ENCODE peak calls at places on chromosomes 16 and 17, in nine cellular contexts. One of them, this sample, is unnamed.

GRCh38 chr16:31145398-31145990 is 4.4 kb downstream of the PRSS36 start:
- DNase-seq in fibroblast of pulmonary artery: no peak
- DNase-seq in AG10803: no peak
- DNase-seq in endothelial cell of umbilical vein: no peak
- DNase-seq in CD8-positive, alpha-beta T cell: no peak
- DNase-seq in fibroblast of lung: no peak
- DNase-seq in HFFc6: no peak
- DNase-seq in AG09319: no peak
- DNase-seq in cardiac muscle cell: no peak
- DNase-seq in this sample: no peak

GRCh38 chr16:11016993-11017392 is 72.6 kb downstream of the CLEC16A start:
- DNase-seq in fibroblast of pulmonary artery: peak
- DNase-seq in AG10803: peak
- DNase-seq in endothelial cell of umbilical vein: peak
- DNase-seq in CD8-positive, alpha-beta T cell: peak
- DNase-seq in fibroblast of lung: peak
- DNase-seq in HFFc6: peak
- DNase-seq in AG09319: no peak
- DNase-seq in cardiac muscle cell: no peak
- DNase-seq in this sample: no peak

GRCh38 chr17:3911271-3912053 is 4.8 kb downstream of the P2RX1 start:
- DNase-seq in fibroblast of pulmonary artery: no peak
- DNase-seq in AG10803: no peak
- DNase-seq in endothelial cell of umbilical vein: no peak
- DNase-seq in CD8-positive, alpha-beta T cell: peak
- DNase-seq in fibroblast of lung: no peak
- DNase-seq in HFFc6: no peak
- DNase-seq in AG09319: no peak
- DNase-seq in cardiac muscle cell: no peak
- DNase-seq in this sample: no peak

GRCh38 chr17:72467841-72468653 is 347.2 kb downstream of the SOX9 start:
- DNase-seq in fibroblast of pulmonary artery: peak
- DNase-seq in AG10803: peak
- DNase-seq in endothelial cell of umbilical vein: no peak
- DNase-seq in CD8-positive, alpha-beta T cell: no peak
- DNase-seq in fibroblast of lung: peak
- DNase-seq in HFFc6: no peak
- DNase-seq in AG09319: peak
- DNase-seq in cardiac muscle cell: no peak
- DNase-seq in this sample: no peak

GRCh38 chr16:17827313-17827712 is 356.6 kb upstream of the XYLT1 start:
- DNase-seq in fibroblast of pulmonary artery: peak
- DNase-seq in AG10803: peak
- DNase-seq in endothelial cell of umbilical vein: no peak
- DNase-seq in CD8-positive, alpha-beta T cell: no peak
- DNase-seq in fibroblast of lung: peak
- DNase-seq in HFFc6: peak
- DNase-seq in AG09319: no peak
- DNase-seq in cardiac muscle cell: no peak
- DNase-seq in this sample: no peak

GRCh38 chr16:67842509-67843342 is 606 bp downstream of the THAP11 start:
- DNase-seq in fibroblast of pulmonary artery: peak
- DNase-seq in AG10803: peak
- DNase-seq in endothelial cell of umbilical vein: peak
- DNase-seq in CD8-positive, alpha-beta T cell: peak
- DNase-seq in fibroblast of lung: peak
- DNase-seq in HFFc6: peak
- DNase-seq in AG09319: no peak
- DNase-seq in cardiac muscle cell: peak
- DNase-seq in this sample: no peak

GRCh38 chr17:50094753-50095616 is at the start of gene PDK2:
- DNase-seq in fibroblast of pulmonary artery: peak
- DNase-seq in AG10803: peak
- DNase-seq in endothelial cell of umbilical vein: peak
- DNase-seq in CD8-positive, alpha-beta T cell: peak
- DNase-seq in fibroblast of lung: peak
- DNase-seq in HFFc6: peak
- DNase-seq in AG09319: peak
- DNase-seq in cardiac muscle cell: peak
- DNase-seq in this sample: peak

GRCh38 chr16:57185446-57185944 is 344 bp downstream of the PSME3IP1 start:
- DNase-seq in fibroblast of pulmonary artery: peak
- DNase-seq in AG10803: peak
- DNase-seq in endothelial cell of umbilical vein: no peak
- DNase-seq in CD8-positive, alpha-beta T cell: no peak
- DNase-seq in fibroblast of lung: peak
- DNase-seq in HFFc6: peak
- DNase-seq in AG09319: no peak
- DNase-seq in cardiac muscle cell: peak
- DNase-seq in this sample: peak

GRCh38 chr17:80822700-80823410 is 168.8 kb upstream of the CHMP6 start:
- DNase-seq in fibroblast of pulmonary artery: no peak
- DNase-seq in AG10803: no peak
- DNase-seq in endothelial cell of umbilical vein: no peak
- DNase-seq in CD8-positive, alpha-beta T cell: no peak
- DNase-seq in fibroblast of lung: no peak
- DNase-seq in HFFc6: no peak
- DNase-seq in AG09319: no peak
- DNase-seq in cardiac muscle cell: no peak
- DNase-seq in this sample: peak

GRCh38 chr17:77875881-77876509 is 82.5 kb upstream of the TNRC6C start:
- DNase-seq in fibroblast of pulmonary artery: no peak
- DNase-seq in AG10803: peak
- DNase-seq in endothelial cell of umbilical vein: no peak
- DNase-seq in CD8-positive, alpha-beta T cell: no peak
- DNase-seq in fibroblast of lung: no peak
- DNase-seq in HFFc6: peak
- DNase-seq in AG09319: no peak
- DNase-seq in cardiac muscle cell: no peak
- DNase-seq in this sample: no peak

GRCh38 chr16:89168381-89169189 is 3.0 kb upstream of the CDH15 start:
- DNase-seq in fibroblast of pulmonary artery: peak
- DNase-seq in AG10803: no peak
- DNase-seq in endothelial cell of umbilical vein: no peak
- DNase-seq in CD8-positive, alpha-beta T cell: no peak
- DNase-seq in fibroblast of lung: no peak
- DNase-seq in HFFc6: no peak
- DNase-seq in AG09319: no peak
- DNase-seq in cardiac muscle cell: no peak
- DNase-seq in this sample: no peak
- TF ChIP-seq CTCF in fibroblast of pulmonary artery: peak
- TF ChIP-seq CTCF in AG10803: no peak
- TF ChIP-seq CTCF in endothelial cell of umbilical vein: no peak
- TF ChIP-seq CTCF in CD8-positive, alpha-beta T cell: no peak
- TF ChIP-seq CTCF in fibroblast of lung: peak
- TF ChIP-seq CTCF in HFFc6: peak
- TF ChIP-seq CTCF in AG09319: no peak
- TF ChIP-seq CTCF in cardiac muscle cell: no peak
- TF ChIP-seq CTCF in this sample: no peak

DNA sequence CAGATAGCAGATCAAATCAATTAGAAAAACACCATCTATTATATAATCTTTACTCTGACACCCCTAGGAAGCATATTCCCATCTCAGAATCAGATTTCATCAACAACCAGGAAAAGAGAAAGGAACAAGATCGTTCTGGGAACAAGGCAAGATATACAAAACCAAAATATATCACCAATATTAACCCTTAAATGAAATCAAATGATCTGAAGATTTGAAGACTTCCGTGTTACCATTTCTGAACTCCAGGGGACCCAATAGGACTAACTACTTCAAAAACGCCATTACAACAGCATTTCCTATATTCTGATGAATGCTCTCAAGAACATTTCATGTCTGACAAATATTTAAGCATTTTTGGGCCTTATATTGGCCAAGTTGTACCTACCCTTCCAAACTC is 624.2 kb upstream of the ZFHX3 start:
- DNase-seq in fibroblast of pulmonary artery: no peak
- DNase-seq in AG10803: no peak
- DNase-seq in endothelial cell of umbilical vein: no peak
- DNase-seq in CD8-positive, alpha-beta T cell: no peak
- DNase-seq in fibroblast of lung: no peak
- DNase-seq in HFFc6: no peak
- DNase-seq in AG09319: no peak
- DNase-seq in cardiac muscle cell: no peak
- DNase-seq in this sample: no peak
- TF ChIP-seq CTCF in fibroblast of pulmonary artery: no peak
- TF ChIP-seq CTCF in AG10803: no peak
- TF ChIP-seq CTCF in endothelial cell of umbilical vein: no peak
- TF ChIP-seq CTCF in CD8-positive, alpha-beta T cell: no peak
- TF ChIP-seq CTCF in fibroblast of lung: no peak
- TF ChIP-seq CTCF in HFFc6: no peak
- TF ChIP-seq CTCF in AG09319: no peak
- TF ChIP-seq CTCF in cardiac muscle cell: no peak
- TF ChIP-seq CTCF in this sample: no peak

GRCh38 chr16:78126662-78127061 is 27.2 kb downstream of the WWOX start:
- DNase-seq in fibroblast of pulmonary artery: no peak
- DNase-seq in AG10803: no peak
- DNase-seq in endothelial cell of umbilical vein: no peak
- DNase-seq in CD8-positive, alpha-beta T cell: no peak
- DNase-seq in fibroblast of lung: no peak
- DNase-seq in HFFc6: no peak
- DNase-seq in AG09319: no peak
- DNase-seq in cardiac muscle cell: no peak
- DNase-seq in this sample: no peak

GRCh38 chr16:78118469-78119025 is 19.1 kb downstream of the WWOX start:
- DNase-seq in fibroblast of pulmonary artery: no peak
- DNase-seq in AG10803: no peak
- DNase-seq in endothelial cell of umbilical vein: no peak
- DNase-seq in CD8-positive, alpha-beta T cell: no peak
- DNase-seq in fibroblast of lung: no peak
- DNase-seq in HFFc6: no peak
- DNase-seq in AG09319: no peak
- DNase-seq in cardiac muscle cell: no peak
- DNase-seq in this sample: no peak

GRCh38 chr16:78127130-78127529 is 27.7 kb downstream of the WWOX start:
- DNase-seq in fibroblast of pulmonary artery: peak
- DNase-seq in AG10803: peak
- DNase-seq in endothelial cell of umbilical vein: peak
- DNase-seq in CD8-positive, alpha-beta T cell: no peak
- DNase-seq in fibroblast of lung: peak
- DNase-seq in HFFc6: no peak
- DNase-seq in AG09319: peak
- DNase-seq in cardiac muscle cell: no peak
- DNase-seq in this sample: no peak

GRCh38 chr16:78125112-78125844 is 25.8 kb downstream of the WWOX start:
- DNase-seq in fibroblast of pulmonary artery: no peak
- DNase-seq in AG10803: no peak
- DNase-seq in endothelial cell of umbilical vein: no peak
- DNase-seq in CD8-positive, alpha-beta T cell: no peak
- DNase-seq in fibroblast of lung: no peak
- DNase-seq in HFFc6: no peak
- DNase-seq in AG09319: no peak
- DNase-seq in cardiac muscle cell: no peak
- DNase-seq in this sample: no peak

DNA sequence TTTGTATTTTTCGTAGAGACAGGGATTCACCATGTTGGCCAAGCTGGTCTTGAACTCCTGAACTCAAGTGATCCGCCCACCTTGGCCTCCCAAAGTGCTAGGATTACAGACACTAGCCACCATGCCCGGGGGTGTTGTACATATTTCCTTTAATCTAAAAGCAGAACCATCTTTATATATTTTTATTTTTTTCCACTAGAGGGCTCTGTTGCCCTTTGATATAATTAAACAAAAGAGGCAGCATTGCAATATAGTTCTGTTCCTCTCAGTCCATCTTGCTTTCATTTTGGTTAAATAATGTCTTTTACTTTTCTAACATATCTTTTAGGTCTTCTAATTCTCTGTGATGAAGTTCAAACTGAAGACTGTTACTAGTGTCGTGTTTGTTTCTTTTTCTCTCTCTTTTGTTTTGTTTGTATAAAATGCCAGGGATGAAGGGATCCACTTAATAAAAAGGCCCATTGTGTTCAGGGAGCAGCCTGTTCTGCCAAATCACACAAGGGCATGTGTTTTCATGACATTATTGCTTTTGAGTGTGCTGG is 23.4 kb downstream of the WWOX start:
- DNase-seq in fibroblast of pulmonary artery: peak
- DNase-seq in AG10803: peak
- DNase-seq in endothelial cell of umbilical vein: peak
- DNase-seq in CD8-positive, alpha-beta T cell: no peak
- DNase-seq in fibroblast of lung: peak
- DNase-seq in HFFc6: peak
- DNase-seq in AG09319: no peak
- DNase-seq in cardiac muscle cell: peak
- DNase-seq in this sample: peak
- TF ChIP-seq CTCF in fibroblast of pulmonary artery: peak
- TF ChIP-seq CTCF in AG10803: peak
- TF ChIP-seq CTCF in endothelial cell of umbilical vein: no peak
- TF ChIP-seq CTCF in CD8-positive, alpha-beta T cell: peak
- TF ChIP-seq CTCF in fibroblast of lung: peak
- TF ChIP-seq CTCF in HFFc6: peak
- TF ChIP-seq CTCF in AG09319: peak
- TF ChIP-seq CTCF in cardiac muscle cell: peak
- TF ChIP-seq CTCF in this sample: peak

GRCh38 chr17:45172541-45173286 is 11.0 kb downstream of the HEXIM2 start:
- DNase-seq in fibroblast of pulmonary artery: peak
- DNase-seq in AG10803: peak
- DNase-seq in endothelial cell of umbilical vein: no peak
- DNase-seq in CD8-positive, alpha-beta T cell: peak
- DNase-seq in fibroblast of lung: peak
- DNase-seq in HFFc6: peak
- DNase-seq in AG09319: peak
- DNase-seq in cardiac muscle cell: no peak
- DNase-seq in this sample: peak

GRCh38 chr17:45171338-45172231 is 9.9 kb downstream of the HEXIM2 start:
- DNase-seq in fibroblast of pulmonary artery: no peak
- DNase-seq in AG10803: peak
- DNase-seq in endothelial cell of umbilical vein: no peak
- DNase-seq in CD8-positive, alpha-beta T cell: no peak
- DNase-seq in fibroblast of lung: peak
- DNase-seq in HFFc6: no peak
- DNase-seq in AG09319: no peak
- DNase-seq in cardiac muscle cell: peak
- DNase-seq in this sample: no peak

GRCh38 chr17:45170280-45170975 is 8.8 kb downstream of the HEXIM2 start:
- DNase-seq in fibroblast of pulmonary artery: no peak
- DNase-seq in AG10803: no peak
- DNase-seq in endothelial cell of umbilical vein: no peak
- DNase-seq in CD8-positive, alpha-beta T cell: no peak
- DNase-seq in fibroblast of lung: no peak
- DNase-seq in HFFc6: no peak
- DNase-seq in AG09319: no peak
- DNase-seq in cardiac muscle cell: no peak
- DNase-seq in this sample: no peak

GRCh38 chr17:45172232-45172540 is 10.5 kb downstream of the HEXIM2 start:
- DNase-seq in fibroblast of pulmonary artery: no peak
- DNase-seq in AG10803: no peak
- DNase-seq in endothelial cell of umbilical vein: no peak
- DNase-seq in CD8-positive, alpha-beta T cell: no peak
- DNase-seq in fibroblast of lung: no peak
- DNase-seq in HFFc6: no peak
- DNase-seq in AG09319: no peak
- DNase-seq in cardiac muscle cell: no peak
- DNase-seq in this sample: no peak

DNA sequence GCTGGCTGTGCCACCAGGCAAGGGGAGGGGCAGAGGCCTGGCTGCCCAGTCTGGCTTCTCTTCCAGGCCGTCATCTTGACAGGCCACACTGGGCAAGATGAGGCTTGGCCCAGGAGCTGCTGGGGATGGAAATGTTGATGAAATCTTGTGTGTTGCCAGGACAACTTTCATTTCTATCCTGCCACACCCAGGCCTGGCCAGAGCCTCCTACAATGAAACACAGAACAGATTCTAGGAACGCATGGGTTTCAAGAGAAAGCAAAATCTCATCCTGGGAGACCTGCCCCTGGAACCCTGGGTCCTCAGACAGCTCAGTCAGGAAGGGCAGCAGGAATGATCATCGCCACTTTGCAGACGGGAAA is 9.3 kb downstream of the HEXIM2 start:
- DNase-seq in fibroblast of pulmonary artery: peak
- DNase-seq in AG10803: peak
- DNase-seq in endothelial cell of umbilical vein: peak
- DNase-seq in CD8-positive, alpha-beta T cell: no peak
- DNase-seq in fibroblast of lung: peak
- DNase-seq in HFFc6: peak
- DNase-seq in AG09319: peak
- DNase-seq in cardiac muscle cell: no peak
- DNase-seq in this sample: peak
- TF ChIP-seq CTCF in fibroblast of pulmonary artery: no peak
- TF ChIP-seq CTCF in AG10803: no peak
- TF ChIP-seq CTCF in endothelial cell of umbilical vein: no peak
- TF ChIP-seq CTCF in CD8-positive, alpha-beta T cell: no peak
- TF ChIP-seq CTCF in fibroblast of lung: no peak
- TF ChIP-seq CTCF in HFFc6: no peak
- TF ChIP-seq CTCF in AG09319: no peak
- TF ChIP-seq CTCF in cardiac muscle cell: no peak
- TF ChIP-seq CTCF in this sample: no peak